ENCODE peak calls at places on chromosomes 1 and 21, in seven cellular contexts. One of them, this sample, is unnamed.

GRCh38 chr1:15509586-15509985 is 14.4 kb downstream of the CASP9 start:
- DNase-seq in astrocyte of the hippocampus: no peak
- DNase-seq in T-helper 1 cell: no peak
- DNase-seq in Right ventricle myocardium inferior: no peak
- DNase-seq in GM04503: no peak
- DNase-seq in activated CD4-positive, CD25-positive, alpha-beta regulatory T cell treated with anti-CD3 and anti-CD28 coated beads, Interleukin-2, amount 50 U/mL, for 72 hours: no peak
- DNase-seq in amniotic epithelial cell: no peak
- DNase-seq in this sample: no peak

GRCh38 chr1:113943028-113943811 is 14.1 kb downstream of the HIPK1 start:
- DNase-seq in astrocyte of the hippocampus: no peak
- DNase-seq in T-helper 1 cell: no peak
- DNase-seq in Right ventricle myocardium inferior: no peak
- DNase-seq in GM04503: peak; percentile 9
- DNase-seq in activated CD4-positive, CD25-positive, alpha-beta regulatory T cell treated with anti-CD3 and anti-CD28 coated beads, Interleukin-2, amount 50 U/mL, for 72 hours: no peak
- DNase-seq in amniotic epithelial cell: peak; percentile 87
- DNase-seq in this sample: no peak

GRCh38 chr1:236642763-236643162 is 38.4 kb upstream of the HEATR1 start:
- DNase-seq in astrocyte of the hippocampus: no peak
- DNase-seq in T-helper 1 cell: no peak
- DNase-seq in Right ventricle myocardium inferior: no peak
- DNase-seq in GM04503: no peak
- DNase-seq in activated CD4-positive, CD25-positive, alpha-beta regulatory T cell treated with anti-CD3 and anti-CD28 coated beads, Interleukin-2, amount 50 U/mL, for 72 hours: no peak
- DNase-seq in amniotic epithelial cell: no peak
- DNase-seq in this sample: no peak

GRCh38 chr1:45730075-45730779 is 20.2 kb downstream of the IPP start:
- DNase-seq in astrocyte of the hippocampus: no peak
- DNase-seq in T-helper 1 cell: no peak
- DNase-seq in Right ventricle myocardium inferior: no peak
- DNase-seq in GM04503: no peak
- DNase-seq in activated CD4-positive, CD25-positive, alpha-beta regulatory T cell treated with anti-CD3 and anti-CD28 coated beads, Interleukin-2, amount 50 U/mL, for 72 hours: no peak
- DNase-seq in amniotic epithelial cell: peak; percentile 58
- DNase-seq in this sample: peak; percentile 60

GRCh38 chr1:191953516-191953915 is 204.7 kb upstream of the RGS18 start:
- DNase-seq in astrocyte of the hippocampus: no peak
- DNase-seq in T-helper 1 cell: no peak
- DNase-seq in Right ventricle myocardium inferior: no peak
- DNase-seq in GM04503: no peak
- DNase-seq in activated CD4-positive, CD25-positive, alpha-beta regulatory T cell treated with anti-CD3 and anti-CD28 coated beads, Interleukin-2, amount 50 U/mL, for 72 hours: no peak
- DNase-seq in amniotic epithelial cell: peak; percentile 3
- DNase-seq in this sample: no peak

GRCh38 chr21:36097427-36098230 is 27.8 kb downstream of the CBR1 start:
- DNase-seq in astrocyte of the hippocampus: peak; percentile 67
- DNase-seq in T-helper 1 cell: no peak
- DNase-seq in Right ventricle myocardium inferior: no peak
- DNase-seq in GM04503: no peak
- DNase-seq in activated CD4-positive, CD25-positive, alpha-beta regulatory T cell treated with anti-CD3 and anti-CD28 coated beads, Interleukin-2, amount 50 U/mL, for 72 hours: no peak
- DNase-seq in amniotic epithelial cell: peak; percentile 20
- DNase-seq in this sample: no peak

GRCh38 chr1:87495147-87495546 is 166.5 kb downstream of the LMO4 start:
- DNase-seq in astrocyte of the hippocampus: no peak
- DNase-seq in T-helper 1 cell: no peak
- DNase-seq in Right ventricle myocardium inferior: no peak
- DNase-seq in GM04503: no peak
- DNase-seq in activated CD4-positive, CD25-positive, alpha-beta regulatory T cell treated with anti-CD3 and anti-CD28 coated beads, Interleukin-2, amount 50 U/mL, for 72 hours: no peak
- DNase-seq in amniotic epithelial cell: no peak
- DNase-seq in this sample: no peak

GRCh38 chr1:68973459-68974244 is 476.8 kb upstream of the DEPDC1 start:
- DNase-seq in astrocyte of the hippocampus: peak; percentile 69
- DNase-seq in T-helper 1 cell: no peak
- DNase-seq in Right ventricle myocardium inferior: no peak
- DNase-seq in GM04503: peak; percentile 1
- DNase-seq in activated CD4-positive, CD25-positive, alpha-beta regulatory T cell treated with anti-CD3 and anti-CD28 coated beads, Interleukin-2, amount 50 U/mL, for 72 hours: no peak
- DNase-seq in amniotic epithelial cell: no peak
- DNase-seq in this sample: no peak

GRCh38 chr21:32611471-32611997 is 643 bp downstream of the CFAP298 start:
- DNase-seq in astrocyte of the hippocampus: peak; percentile 42
- DNase-seq in T-helper 1 cell: no peak
- DNase-seq in Right ventricle myocardium inferior: peak; percentile 61
- DNase-seq in GM04503: no peak
- DNase-seq in activated CD4-positive, CD25-positive, alpha-beta regulatory T cell treated with anti-CD3 and anti-CD28 coated beads, Interleukin-2, amount 50 U/mL, for 72 hours: peak; percentile 47
- DNase-seq in amniotic epithelial cell: peak; percentile 14
- DNase-seq in this sample: no peak

GRCh38 chr1:26378088-26378878 is 5.7 kb upstream of the ZNF683 start:
- DNase-seq in astrocyte of the hippocampus: peak; percentile 92
- DNase-seq in T-helper 1 cell: peak; percentile 60
- DNase-seq in Right ventricle myocardium inferior: no peak
- DNase-seq in GM04503: peak; percentile 92
- DNase-seq in activated CD4-positive, CD25-positive, alpha-beta regulatory T cell treated with anti-CD3 and anti-CD28 coated beads, Interleukin-2, amount 50 U/mL, for 72 hours: peak; percentile 61
- DNase-seq in amniotic epithelial cell: peak; percentile 99
- DNase-seq in this sample: no peak

This sample was measured in NCI-H2029.